ENCODE peak calls at places on chromosomes 5 and 9, in four cellular contexts. V is K562, L is thoracic aorta, P is right cardiac atrium. S is an unnamed sample.

GRCh38 chr9:114611516-114612271 is 603 bp downstream of the TMEM268 start:
- DNase-seq in V (peak), L (no peak), P (peak), S (peak)

GRCh38 chr5:173714551-173715428 is 98.3 kb upstream of the BOD1 start:
- DNase-seq in V (peak), L (no peak), P (no peak), S (no peak)

GRCh38 chr9:136053757-136054142 is 41.3 kb downstream of the NACC2 start:
- DNase-seq in V (no peak), L (no peak), P (no peak), S (no peak)

GRCh38 chr5:141747646-141748229 is 65.7 kb upstream of the ARAP3 start:
- DNase-seq in V (no peak), L (no peak), P (no peak), S (no peak)

GRCh38 chr5:77087484-77088291 is 603 bp upstream of the ZBED3 start:
- DNase-seq in V (no peak), L (no peak), P (peak), S (peak)

GRCh38 chr9:126607731-126608130 is 6.0 kb upstream of the LMX1B start:
- DNase-seq in V (no peak), L (no peak), P (no peak), S (no peak)

GRCh38 chr5:59684388-59685003 is 209.0 kb downstream of the PDE4D start:
- DNase-seq in V (no peak), L (no peak), P (no peak), S (no peak)

GRCh38 chr5:54561646-54562045 is 44.1 kb downstream of the SNX18 start:
- DNase-seq in V (no peak), L (no peak), P (no peak), S (no peak)

GRCh38 chr9:18863821-18864220 is 169.2 kb downstream of the SAXO1 start:
- DNase-seq in V (no peak), L (no peak), P (no peak), S (no peak)

GRCh38 chr5:77211013-77211690 is 672 bp downstream of the PDE8B start:
- DNase-seq in V (no peak), L (no peak), P (peak), S (no peak)

GRCh38 chr9:131366745-131367401 is 27.0 kb upstream of the PRRC2B start:
- DNase-seq in V (no peak), L (no peak), P (peak), S (peak)

GRCh38 chr5:178457471-178457870 is 132.7 kb downstream of the COL23A1 start:
- DNase-seq in V (no peak), L (no peak), P (no peak), S (no peak)

GRCh38 chr5:66828551-66829421 is 232.6 kb downstream of the MAST4 start:
- DNase-seq in V (no peak), L (peak), P (peak), S (peak)

GRCh38 chr9:14419302-14419937 is 105.5 kb upstream of the NFIB start:
- DNase-seq in V (no peak), L (no peak), P (no peak), S (no peak)

GRCh38 chr9:112065781-112066606 is 109.1 kb downstream of the SUSD1 start:
- DNase-seq in V (peak), L (no peak), P (no peak), S (no peak)

GRCh38 chr9:119289740-119290139 is 79.5 kb downstream of the BRINP1 start:
- DNase-seq in V (peak), L (no peak), P (no peak), S (no peak)

GRCh38 chr5:135194573-135195266 is 160.7 kb upstream of the PITX1 start:
- DNase-seq in V (peak), L (no peak), P (peak), S (no peak)

GRCh38 chr5:68911840-68912690 is 181.7 kb upstream of the SLC30A5 start:
- DNase-seq in V (no peak), L (no peak), P (no peak), S (no peak)

GRCh38 chr5:107478068-107478641 is 192.6 kb downstream of the EFNA5 start:
- DNase-seq in V (no peak), L (no peak), P (no peak), S (no peak)

S was measured in left ventricle myocardium superior.